ENCODE peak calls at places on chromosomes 7 and 10, in ten cellular contexts. M, N, C, Q, J, F, K, U, V and Y are unnamed samples.

GRCh38 chr10:130038611-130039109 is 72.0 kb downstream of the C10orf143 start:
- DNase-seq in M (no peak), N (no peak), C (no peak), Q (no peak), J (no peak), F (no peak), K (no peak), U (no peak), V (no peak), Y (no peak)

GRCh38 chr10:5494611-5495010 is 4.8 kb downstream of the CALML5 start:
- DNase-seq in M (no peak), N (no peak), C (no peak), Q (no peak), J (no peak), F (no peak), K (no peak), U (no peak), V (no peak), Y (no peak)

GRCh38 chr7:39458346-39458745 is 107.9 kb upstream of the YAE1 start:
- DNase-seq in M (no peak), N (no peak), C (no peak), Q (no peak), J (no peak), F (no peak), K (peak), U (no peak), V (no peak), Y (no peak)

GRCh38 chr7:1758417-1758858 is 88.4 kb downstream of the ELFN1 start:
- DNase-seq in M (no peak), N (no peak), C (no peak), Q (no peak), J (peak), F (no peak), K (peak), U (no peak), V (no peak), Y (no peak)

GRCh38 chr10:122029503-122030199 is 40.7 kb downstream of the TACC2 start:
- DNase-seq in M (peak), N (no peak), C (no peak), Q (no peak), J (no peak), F (no peak), K (no peak), U (no peak), V (no peak), Y (no peak)

GRCh38 chr7:39609084-39609461 is 14.3 kb upstream of the RALA start:
- DNase-seq in M (no peak), N (no peak), C (no peak), Q (no peak), J (no peak), F (no peak), K (no peak), U (no peak), V (peak), Y (no peak)

GRCh38 chr7:13908667-13909382 is 80.6 kb downstream of the ETV1 start:
- DNase-seq in M (no peak), N (no peak), C (no peak), Q (no peak), J (no peak), F (no peak), K (no peak), U (no peak), V (peak), Y (no peak)

GRCh38 chr7:130881799-130882141 is 147.8 kb upstream of the KLF14 start:
- DNase-seq in M (no peak), N (no peak), C (no peak), Q (no peak), J (no peak), F (no peak), K (no peak), U (no peak), V (no peak), Y (no peak)

GRCh38 chr7:99557940-99558305 is 519 bp upstream of the ZNF655 start:
- DNase-seq in M (no peak), N (no peak), C (no peak), Q (no peak), J (no peak), F (no peak), K (no peak), U (no peak), V (no peak), Y (no peak)

GRCh38 chr10:82814635-82815034 is 939.6 kb downstream of the NRG3 start:
- DNase-seq in M (no peak), N (no peak), C (no peak), Q (no peak), J (no peak), F (no peak), K (no peak), U (no peak), V (peak), Y (no peak)

GRCh38 chr7:14717711-14718304 is 184.7 kb downstream of the DGKB start:
- DNase-seq in M (no peak), N (no peak), C (peak), Q (no peak), J (no peak), F (no peak), K (no peak), U (no peak), V (peak), Y (no peak)

GRCh38 chr10:22086730-22087364 is 83.3 kb upstream of the DNAJC1 start:
- DNase-seq in M (peak), N (peak), C (peak), Q (peak), J (no peak), F (peak), K (peak), U (peak), V (peak), Y (peak)

GRCh38 chr10:78312197-78313046 is 278.8 kb downstream of the RPS24 start:
- DNase-seq in M (no peak), N (no peak), C (no peak), Q (no peak), J (no peak), F (peak), K (no peak), U (no peak), V (peak), Y (no peak)

GRCh38 chr10:79445217-79445707 is at the start of gene ZCCHC24:
- DNase-seq in M (peak), N (peak), C (no peak), Q (no peak), J (peak), F (no peak), K (peak), U (no peak), V (no peak), Y (no peak)

GRCh38 chr7:22442187-22442886 is 57.7 kb downstream of the STEAP1B start:
- DNase-seq in M (no peak), N (no peak), C (no peak), Q (no peak), J (no peak), F (no peak), K (no peak), U (no peak), V (no peak), Y (no peak)

GRCh38 chr10:71296086-71296485 is 23.0 kb upstream of the SLC29A3 start:
- DNase-seq in M (no peak), N (no peak), C (no peak), Q (no peak), J (no peak), F (no peak), K (no peak), U (no peak), V (no peak), Y (no peak)

GRCh38 chr10:32887481-32887880 is 70.5 kb downstream of the ITGB1 start:
- DNase-seq in M (no peak), N (no peak), C (no peak), Q (no peak), J (no peak), F (no peak), K (no peak), U (no peak), V (no peak), Y (no peak)

GRCh38 chr10:12907651-12908050 is 93.9 kb downstream of the CCDC3 start:
- DNase-seq in M (no peak), N (no peak), C (no peak), Q (peak), J (no peak), F (no peak), K (no peak), U (no peak), V (peak), Y (no peak)

GRCh38 chr10:46547331-46547880 is 9.1 kb downstream of the GPRIN2 start:
- DNase-seq in M (no peak), N (peak), C (no peak), Q (no peak), J (peak), F (no peak), K (no peak), U (no peak), V (no peak), Y (no peak)

GRCh38 chr7:36303202-36304098 is 86.2 kb upstream of the ANLN start:
- DNase-seq in M (peak), N (peak), C (peak), Q (peak), J (no peak), F (peak), K (no peak), U (peak), V (peak), Y (peak)

GRCh38 chr10:114172241-114172640 is 1.8 kb downstream of the CCDC186 start:
- DNase-seq in M (no peak), N (no peak), C (no peak), Q (no peak), J (no peak), F (no peak), K (no peak), U (no peak), V (peak), Y (no peak)

GRCh38 chr10:82378146-82378545 is 503.2 kb downstream of the NRG3 start:
- DNase-seq in M (peak), N (no peak), C (no peak), Q (no peak), J (no peak), F (peak), K (no peak), U (no peak), V (peak), Y (no peak)

GRCh38 chr7:128904381-128905197 is 5.9 kb downstream of the KCP start:
- DNase-seq in M (no peak), N (peak), C (no peak), Q (no peak), J (peak), F (no peak), K (peak), U (no peak), V (peak), Y (no peak)

GRCh38 chr7:45590679-45591057 is 16.5 kb downstream of the ADCY1 start:
- DNase-seq in M (peak), N (no peak), C (no peak), Q (no peak), J (peak), F (no peak), K (no peak), U (no peak), V (no peak), Y (no peak)

GRCh38 chr7:42763137-42763551 is 148.7 kb downstream of the C7orf25 start:
- DNase-seq in M (no peak), N (no peak), C (no peak), Q (no peak), J (no peak), F (no peak), K (no peak), U (no peak), V (no peak), Y (no peak)

GRCh38 chr10:123942114-123942513 is 50.5 kb upstream of the CPXM2 start:
- DNase-seq in M (no peak), N (no peak), C (no peak), Q (no peak), J (no peak), F (no peak), K (no peak), U (no peak), V (no peak), Y (no peak)

GRCh38 chr7:129875745-129876411 is 76.9 kb downstream of the UBE2H start:
- DNase-seq in M (no peak), N (no peak), C (no peak), Q (no peak), J (no peak), F (no peak), K (no peak), U (no peak), V (peak), Y (no peak)

GRCh38 chr10:11086177-11086576 is 68.5 kb downstream of the CELF2 start:
- DNase-seq in M (no peak), N (no peak), C (no peak), Q (no peak), J (no peak), F (peak), K (no peak), U (no peak), V (no peak), Y (no peak)

GRCh38 chr7:142298009-142298408 is 40.2 kb upstream of the PRSS58 start:
- DNase-seq in M (no peak), N (no peak), C (no peak), Q (no peak), J (no peak), F (no peak), K (peak), U (no peak), V (no peak), Y (no peak)

GRCh38 chr7:64876792-64877713 is 26.0 kb upstream of the ZNF273 start:
- DNase-seq in M (peak), N (peak), C (no peak), Q (no peak), J (peak), F (no peak), K (no peak), U (no peak), V (no peak), Y (no peak)

GRCh38 chr10:130301026-130301892 is 165.1 kb downstream of the GLRX3 start:
- DNase-seq in M (no peak), N (no peak), C (no peak), Q (no peak), J (peak), F (no peak), K (no peak), U (no peak), V (no peak), Y (peak)

GRCh38 chr7:13542451-13542850 is 447.0 kb downstream of the ETV1 start:
- DNase-seq in M (no peak), N (no peak), C (no peak), Q (no peak), J (no peak), F (no peak), K (no peak), U (no peak), V (no peak), Y (no peak)

GRCh38 chr7:92826258-92827004 is 9.9 kb downstream of the CDK6 start:
- DNase-seq in M (no peak), N (no peak), C (no peak), Q (no peak), J (no peak), F (no peak), K (no peak), U (no peak), V (no peak), Y (no peak)

GRCh38 chr7:148437043-148437442 is 153.5 kb upstream of the C7orf33 start:
- DNase-seq in M (no peak), N (no peak), C (no peak), Q (no peak), J (no peak), F (no peak), K (no peak), U (no peak), V (no peak), Y (no peak)

GRCh38 chr10:106513328-106513727 is 651.2 kb downstream of the SORCS1 start:
- DNase-seq in M (no peak), N (no peak), C (no peak), Q (no peak), J (no peak), F (no peak), K (no peak), U (no peak), V (peak), Y (no peak)

GRCh38 chr7:45601816-45602540 is 27.8 kb downstream of the ADCY1 start:
- DNase-seq in M (peak), N (peak), C (no peak), Q (no peak), J (peak), F (no peak), K (no peak), U (no peak), V (no peak), Y (no peak)

GRCh38 chr10:69893271-69893900 is 91.7 kb downstream of the COL13A1 start:
- DNase-seq in M (no peak), N (no peak), C (no peak), Q (no peak), J (no peak), F (no peak), K (no peak), U (no peak), V (no peak), Y (no peak)

GRCh38 chr10:1255166-1255565 is 199.0 kb downstream of the WDR37 start:
- DNase-seq in M (no peak), N (no peak), C (no peak), Q (no peak), J (peak), F (no peak), K (no peak), U (no peak), V (no peak), Y (no peak)

GRCh38 chr10:76430330-76430729 is 998.9 kb downstream of the LRMDA start:
- DNase-seq in M (no peak), N (no peak), C (no peak), Q (no peak), J (no peak), F (no peak), K (no peak), U (no peak), V (peak), Y (no peak)
- H3K4me3 ChIP-seq in M (no peak), N (no peak), C (no peak), Q (no peak), J (no peak), F (no peak), K (no peak), U (no peak), V (no peak), Y (no peak)

DNA sequence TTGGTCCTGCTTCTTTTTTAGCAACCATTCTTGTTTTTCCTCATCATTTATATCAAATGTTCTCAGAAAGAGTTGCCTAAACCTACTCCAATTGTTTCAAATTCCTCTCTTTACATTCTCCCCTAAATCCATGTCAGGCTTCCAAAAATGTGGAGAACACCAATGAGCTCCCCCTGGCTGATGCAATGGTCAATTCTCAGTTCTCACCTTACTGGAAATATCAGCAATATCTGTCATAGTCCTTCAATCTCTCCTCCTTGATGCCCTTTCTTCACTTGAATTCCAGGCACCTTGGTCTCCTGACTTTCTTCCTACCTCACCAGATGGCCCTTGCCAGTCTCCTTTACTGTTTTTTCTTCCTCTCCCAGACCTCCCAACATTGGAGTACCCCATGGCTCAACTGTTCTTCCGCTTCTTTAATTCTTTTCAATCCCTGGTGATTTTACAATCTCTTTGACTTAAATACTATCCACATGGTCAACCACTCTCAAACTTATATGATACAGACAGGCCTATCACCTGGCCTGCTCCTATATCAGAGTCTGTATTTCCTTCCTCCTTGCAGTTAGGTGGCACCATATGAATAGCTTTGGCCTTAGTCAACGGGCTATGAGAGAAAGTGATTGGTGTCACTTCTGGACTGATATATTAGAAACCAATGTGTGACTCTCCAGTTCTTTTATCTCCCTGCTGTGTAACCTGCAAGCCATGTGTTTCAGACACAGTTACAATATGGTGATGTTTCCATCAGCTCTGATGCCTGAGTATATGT is 47.4 kb upstream of the CAV2 start:
- DNase-seq in M (no peak), N (no peak), C (no peak), Q (no peak), J (no peak), F (no peak), K (no peak), U (no peak), V (no peak), Y (no peak)
- TF ChIP-seq CTCF in M (no peak), N (no peak), C (no peak), Q (no peak), J (no peak), F (peak), K (no peak), U (no peak), V (no peak), Y (no peak)

GRCh38 chr7:123633553-123633952 is 22.1 kb upstream of the LMOD2 start:
- DNase-seq in M (no peak), N (no peak), C (no peak), Q (no peak), J (no peak), F (no peak), K (no peak), U (peak), V (peak), Y (no peak)
- H3K4me3 ChIP-seq in M (no peak), N (no peak), C (no peak), Q (no peak), J (no peak), F (no peak), K (no peak), U (no peak), V (no peak), Y (no peak)

DNA sequence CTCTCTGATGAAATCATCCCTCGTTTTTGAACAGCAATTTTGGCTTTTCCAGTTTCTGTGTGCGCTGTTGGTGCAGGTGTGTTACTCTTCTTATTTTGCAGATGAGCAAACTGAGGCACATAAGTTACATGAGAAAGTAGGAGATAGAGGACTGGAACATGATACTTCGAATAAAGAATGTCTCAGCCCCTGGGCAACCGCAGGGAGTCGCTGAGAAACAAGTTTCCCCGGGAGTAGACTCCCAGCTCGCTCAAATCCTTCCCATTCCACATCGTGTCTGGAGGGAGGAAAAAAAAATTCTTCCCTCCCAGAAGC is 18.0 kb downstream of the MXI1 start:
- DNase-seq in M (no peak), N (no peak), C (no peak), Q (no peak), J (no peak), F (no peak), K (no peak), U (no peak), V (no peak), Y (no peak)
- TF ChIP-seq CTCF in M (no peak), N (no peak), C (no peak), Q (no peak), J (no peak), F (no peak), K (no peak), U (no peak), V (no peak), Y (no peak)

GRCh38 chr7:114085592-114086490 is 167.0 kb upstream of the PPP1R3A start:
- DNase-seq in M (peak), N (peak), C (no peak), Q (peak), J (peak), F (peak), K (peak), U (no peak), V (peak), Y (peak)

GRCh38 chr7:114087674-114088539 is 169.1 kb upstream of the PPP1R3A start:
- DNase-seq in M (no peak), N (peak), C (no peak), Q (no peak), J (no peak), F (no peak), K (no peak), U (no peak), V (no peak), Y (no peak)

GRCh38 chr7:114088541-114088940 is 169.7 kb upstream of the PPP1R3A start:
- DNase-seq in M (no peak), N (no peak), C (no peak), Q (no peak), J (no peak), F (no peak), K (no peak), U (no peak), V (no peak), Y (no peak)

GRCh38 chr7:114086491-114086905 is 167.7 kb upstream of the PPP1R3A start:
- DNase-seq in M (peak), N (peak), C (no peak), Q (no peak), J (no peak), F (peak), K (no peak), U (no peak), V (no peak), Y (no peak)

GRCh38 chr7:114086906-114087651 is 168.3 kb upstream of the PPP1R3A start:
- DNase-seq in M (no peak), N (peak), C (no peak), Q (no peak), J (peak), F (peak), K (no peak), U (no peak), V (peak), Y (no peak)
- H3K4me3 ChIP-seq in M (peak), N (peak), C (peak), Q (peak), J (peak), F (peak), K (no peak), U (peak), V (peak), Y (peak)

GRCh38 chr10:26310361-26310760 is 93.8 kb downstream of the GAD2 start:
- DNase-seq in M (no peak), N (no peak), C (no peak), Q (no peak), J (no peak), F (no peak), K (no peak), U (no peak), V (no peak), Y (no peak)

GRCh38 chr10:26311383-26311940 is 94.9 kb downstream of the GAD2 start:
- DNase-seq in M (no peak), N (no peak), C (no peak), Q (no peak), J (no peak), F (no peak), K (peak), U (no peak), V (no peak), Y (no peak)
- TF ChIP-seq CTCF in M (no peak), N (no peak), C (no peak), Q (no peak), J (no peak), F (no peak), K (peak), U (no peak), V (no peak), Y (no peak)